ENCODE peak calls at places on chromosomes 3 and 15, in four cellular contexts. V is choroid plexus epithelial cell, R is foreskin fibroblast, Z is ovary. Y is an unnamed sample.

GRCh38 chr15:34810455-34811146 is 15.3 kb upstream of the ACTC1 start:
- DNase-seq in Z (no peak), V (peak), R (peak), Y (no peak)

GRCh38 chr3:108623504-108623903 is 34.0 kb downstream of the DZIP3 start:
- DNase-seq in R (peak), V (no peak), Z (no peak), Y (no peak)

GRCh38 chr3:75886971-75887526 is 101.7 kb upstream of the ZNF717 start:
- DNase-seq in V (no peak), Z (no peak), R (peak), Y (no peak)

GRCh38 chr3:41000471-41000870 is 198.8 kb upstream of the CTNNB1 start:
- DNase-seq in V (no peak), Z (no peak), R (no peak), Y (no peak)

GRCh38 chr15:85479071-85479647 is 98.8 kb downstream of the AKAP13 start:
- DNase-seq in R (peak), V (peak), Z (no peak), Y (no peak)

GRCh38 chr3:50205719-50206276 is 727 bp downstream of the SLC38A3 start:
- DNase-seq in R (peak), Z (peak), V (peak), Y (peak)

GRCh38 chr15:25431821-25432561 is 6.8 kb downstream of the UBE3A start:
- DNase-seq in V (no peak), R (no peak), Z (no peak), Y (no peak)

GRCh38 chr15:93217343-93217742 is 128.3 kb upstream of the RGMA start:
- DNase-seq in R (no peak), V (no peak), Z (no peak), Y (peak)

GRCh38 chr3:12768579-12769527 is 9.8 kb upstream of the TMEM40 start:
- DNase-seq in R (no peak), Z (no peak), V (no peak), Y (no peak)

GRCh38 chr3:157082305-157082981 is 77.5 kb downstream of the CCNL1 start:
- DNase-seq in R (peak), Z (no peak), V (peak), Y (no peak)

GRCh38 chr3:31140470-31140869 is 246.0 kb upstream of the GADL1 start:
- DNase-seq in V (no peak), R (no peak), Z (no peak), Y (no peak)

GRCh38 chr3:165523801-165524200 is 313.4 kb downstream of the BCHE start:
- DNase-seq in R (no peak), Z (no peak), V (peak), Y (no peak)

GRCh38 chr3:25610167-25610566 is 54.5 kb downstream of the TOP2B start:
- DNase-seq in V (no peak), Z (no peak), R (no peak), Y (no peak)

GRCh38 chr15:67652586-67652985 is 110.1 kb downstream of the MAP2K5 start:
- DNase-seq in Z (no peak), V (no peak), R (no peak), Y (no peak)

GRCh38 chr3:39443530-39443929 is 23.9 kb upstream of the MOBP start:
- DNase-seq in Z (no peak), R (no peak), V (no peak), Y (no peak)

GRCh38 chr3:47324278-47324865 is 41.6 kb downstream of the KLHL18 start:
- DNase-seq in R (peak), V (peak), Z (peak), Y (no peak)

GRCh38 chr3:57141719-57142118 is 23.4 kb downstream of the IL17RD start:
- DNase-seq in Z (no peak), V (no peak), R (no peak), Y (no peak)

GRCh38 chr3:62051506-62051905 is 321.8 kb downstream of the FEZF2 start:
- DNase-seq in Z (no peak), V (peak), R (peak), Y (no peak)

GRCh38 chr3:194604837-194605236 is 28.4 kb downstream of the TMEM44 start:
- DNase-seq in Z (no peak), V (peak), R (peak), Y (no peak)

GRCh38 chr15:28955686-28956421 is 70.1 kb downstream of the APBA2 start:
- DNase-seq in R (peak), V (peak), Z (no peak), Y (no peak)

GRCh38 chr3:143825513-143825912 is 22.8 kb downstream of the SLC9A9 start:
- DNase-seq in V (no peak), Z (no peak), R (no peak), Y (no peak)

GRCh38 chr15:79458491-79458890 is 26.4 kb downstream of the MINAR1 start:
- DNase-seq in Z (no peak), R (no peak), V (no peak), Y (no peak)

GRCh38 chr3:14779069-14779685 is 39.6 kb upstream of the FGD5 start:
- DNase-seq in V (no peak), Z (no peak), R (no peak), Y (no peak)

GRCh38 chr15:36579792-36580431 is 486 bp downstream of the CDIN1 start:
- DNase-seq in V (peak), Z (no peak), R (peak), Y (peak)

GRCh38 chr3:133117342-133117741 is 79.2 kb downstream of the TMEM108 start:
- DNase-seq in V (no peak), Z (no peak), R (no peak), Y (no peak)

GRCh38 chr3:132405609-132406299 is 11.5 kb upstream of the DNAJC13 start:
- DNase-seq in V (no peak), Z (no peak), R (peak), Y (no peak)

GRCh38 chr3:72753495-72753894 is 94.8 kb downstream of the SHQ1 start:
- DNase-seq in Z (no peak), V (no peak), R (no peak), Y (no peak)

GRCh38 chr3:143668924-143669790 is 179.1 kb downstream of the SLC9A9 start:
- DNase-seq in R (peak), Z (no peak), V (peak), Y (no peak)

GRCh38 chr3:102866845-102867244 is 432.0 kb downstream of the ZPLD1 start:
- DNase-seq in R (no peak), V (no peak), Z (no peak), Y (no peak)

GRCh38 chr15:74799255-74799842 is 13.3 kb upstream of the LMAN1L start:
- DNase-seq in R (no peak), V (no peak), Z (no peak), Y (no peak)

GRCh38 chr3:11379238-11379823 is 107.1 kb downstream of the ATG7 start:
- DNase-seq in V (peak), R (peak), Z (no peak), Y (no peak)

GRCh38 chr15:82566690-82567089 is 26.4 kb upstream of the RPS17 start:
- DNase-seq in R (peak), V (peak), Z (no peak), Y (no peak)

GRCh38 chr3:10883478-10884234 is 67.6 kb downstream of the SLC6A11 start:
- DNase-seq in R (no peak), Z (no peak), V (peak), Y (no peak)

GRCh38 chr3:108090701-108091497 is at the start of gene CD47:
- DNase-seq in V (peak), Z (peak), R (peak), Y (peak)

GRCh38 chr3:195811756-195812155 is at the start of gene MUC4:
- DNase-seq in V (no peak), R (no peak), Z (no peak), Y (no peak)

GRCh38 chr3:66405701-66406091 is 95.1 kb downstream of the LRIG1 start:
- DNase-seq in V (peak), Z (no peak), R (peak), Y (no peak)

GRCh38 chr15:65400760-65401606 is 21.8 kb downstream of the IGDCC4 start:
- DNase-seq in R (peak), V (peak), Z (peak), Y (peak)

GRCh38 chr3:148680289-148680688 is 17.4 kb upstream of the AGTR1 start:
- DNase-seq in V (no peak), Z (no peak), R (no peak), Y (no peak)
- TF ChIP-seq CTCF in V (no peak), Z (no peak), R (no peak), Y (no peak)

GRCh38 chr3:188178293-188178950 is 24.5 kb downstream of the LPP start:
- DNase-seq in V (no peak), R (no peak), Z (no peak), Y (no peak)

GRCh38 chr3:188177721-188178120 is 23.8 kb downstream of the LPP start:
- DNase-seq in R (no peak), Z (no peak), V (no peak), Y (no peak)

GRCh38 chr3:188176884-188177283 is 22.9 kb downstream of the LPP start:
- DNase-seq in V (no peak), R (no peak), Z (no peak), Y (no peak)

GRCh38 chr3:188180114-188180513 is 26.2 kb downstream of the LPP start:
- DNase-seq in Z (no peak), V (no peak), R (no peak), Y (no peak)

GRCh38 chr3:188179006-188179966 is 25.3 kb downstream of the LPP start:
- DNase-seq in R (peak), V (peak), Z (no peak), Y (peak)
- TF ChIP-seq CTCF in R (no peak), V (peak), Z (no peak), Y (peak)

GRCh38 chr3:148957586-148957985 is 33.8 kb upstream of the GYG1 start:
- DNase-seq in R (peak), Z (no peak), V (peak), Y (no peak)

GRCh38 chr3:148958681-148959080 is 32.7 kb upstream of the GYG1 start:
- DNase-seq in V (no peak), Z (no peak), R (no peak), Y (no peak)

GRCh38 chr3:148962513-148962912 is 28.8 kb upstream of the GYG1 start:
- DNase-seq in R (peak), Z (no peak), V (peak), Y (no peak)
- TF ChIP-seq CTCF in R (no peak), Z (no peak), V (peak), Y (no peak)

DNA sequence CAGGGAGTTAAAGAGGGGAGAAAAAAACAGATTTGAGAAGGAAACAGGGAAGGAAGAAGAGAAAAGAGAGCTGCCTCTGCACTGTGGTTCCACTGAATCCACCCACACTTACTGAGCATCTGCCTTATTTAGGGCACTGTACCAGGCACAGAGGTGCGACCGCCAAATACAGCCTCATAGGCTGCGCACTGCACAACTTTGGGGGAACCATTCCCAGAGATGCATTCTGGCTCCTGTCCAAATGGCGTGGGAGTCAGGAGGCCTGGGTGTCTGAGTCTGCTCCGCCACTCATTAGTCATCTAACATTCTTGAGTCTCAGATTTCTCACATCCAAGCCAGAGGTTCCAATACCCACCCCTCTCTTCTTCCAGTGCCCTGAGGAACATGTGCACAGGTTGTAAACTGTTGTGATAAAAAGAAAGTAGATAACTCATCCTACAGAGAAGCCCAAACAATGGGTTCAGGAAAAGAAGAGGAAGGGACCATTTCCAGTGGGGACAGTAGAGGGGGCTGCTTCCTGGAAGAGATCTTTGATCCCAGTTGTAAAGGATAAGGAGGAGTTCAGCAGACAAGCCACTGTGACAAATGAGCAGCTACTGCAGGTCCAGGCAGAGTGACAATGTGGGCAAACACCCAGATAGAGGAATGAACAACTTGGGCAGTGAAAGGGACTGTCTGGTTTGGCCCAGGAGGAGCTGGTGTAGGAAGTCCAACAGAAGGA is 254.6 kb downstream of the UACA start:
- DNase-seq in Z (no peak), V (peak), R (peak), Y (no peak)
- TF ChIP-seq CTCF in Z (no peak), V (peak), R (peak), Y (no peak)